ENCODE peak calls at places on chromosome 3, in seven cellular contexts. U, X, V, H, S, F and T are unnamed samples.

GRCh38 chr3:12974819-12975218 is 98.4 kb downstream of the IQSEC1 start:
- DNase-seq in U (no peak), V (no peak), F (no peak), X (no peak), H (no peak), S (no peak), T (no peak)

GRCh38 chr3:157752952-157753351 is 249.7 kb upstream of the VEPH1 start:
- DNase-seq in F (no peak), H (no peak), X (no peak), S (no peak), U (no peak), V (no peak), T (no peak)

GRCh38 chr3:110881069-110881468 is 190.5 kb upstream of the NECTIN3 start:
- DNase-seq in U (no peak), X (peak; percentile 7), F (no peak), S (no peak), V (no peak), H (no peak), T (no peak)

GRCh38 chr3:168113848-168114247 is 18.1 kb upstream of the GOLIM4 start:
- DNase-seq in H (no peak), F (no peak), U (no peak), X (no peak), V (no peak), S (no peak), T (no peak)

GRCh38 chr3:99965077-99965476 is 147.4 kb downstream of the CMSS1 start:
- DNase-seq in X (no peak), F (no peak), H (no peak), V (no peak), U (no peak), S (no peak), T (no peak)

GRCh38 chr3:112653881-112654300 is 12.9 kb upstream of the CCDC80 start:
- DNase-seq in X (no peak), V (no peak), F (no peak), H (no peak), S (no peak), U (peak; percentile 77), T (no peak)

GRCh38 chr3:43090238-43090637 is 15.6 kb downstream of the POMGNT2 start:
- DNase-seq in S (no peak), U (no peak), X (no peak), H (no peak), F (no peak), V (no peak), T (no peak)

GRCh38 chr3:196638922-196639516 is 475 bp upstream of the NRROS start:
- DNase-seq in U (no peak), H (no peak), X (no peak), V (no peak), F (no peak), S (peak; percentile 20), T (no peak)

GRCh38 chr3:195911946-195912270 is 3.6 kb upstream of the TNK2 start:
- DNase-seq in H (no peak), X (no peak), U (no peak), F (no peak), S (no peak), V (no peak), T (no peak)

GRCh38 chr3:186978712-186979111 is 48.4 kb downstream of the ST6GAL1 start:
- DNase-seq in V (no peak), X (no peak), S (no peak), H (no peak), F (no peak), U (no peak), T (no peak)

GRCh38 chr3:94946683-94947082 is 883.8 kb downstream of the NSUN3 start:
- DNase-seq in U (no peak), X (no peak), F (no peak), H (no peak), V (no peak), S (no peak), T (no peak)

GRCh38 chr3:45330500-45331295 is 57.7 kb upstream of the LARS2 start:
- DNase-seq in S (no peak), H (no peak), V (no peak), X (no peak), U (no peak), F (no peak), T (no peak)

GRCh38 chr3:4633078-4634004 is 140.2 kb downstream of the ITPR1 start:
- DNase-seq in F (peak; percentile 68), X (peak; percentile 44), H (no peak), S (peak; percentile 12), U (peak; percentile 69), V (peak; percentile 8), T (peak; percentile 62)

GRCh38 chr3:134250717-134251220 is at the start of gene RYK:
- DNase-seq in F (peak; percentile 90), V (peak; percentile 91), H (peak; percentile 86), U (peak; percentile 66), S (peak; percentile 82), X (peak; percentile 78), T (peak; percentile 92)

GRCh38 chr3:15313461-15313860 is 18.9 kb downstream of the SH3BP5 start:
- DNase-seq in F (no peak), S (no peak), X (no peak), H (no peak), V (no peak), U (no peak), T (no peak)

GRCh38 chr3:160564205-160564922 is 1.0 kb downstream of the KPNA4 start:
- DNase-seq in V (no peak), U (peak; percentile 32), S (peak; percentile 37), F (no peak), H (peak; percentile 47), X (peak; percentile 43), T (peak; percentile 25)

GRCh38 chr3:192819001-192819569 is 91.7 kb upstream of the FGF12 start:
- DNase-seq in U (peak; percentile 73), S (no peak), X (no peak), H (no peak), F (no peak), V (peak; percentile 56), T (peak; percentile 31)

DNA sequence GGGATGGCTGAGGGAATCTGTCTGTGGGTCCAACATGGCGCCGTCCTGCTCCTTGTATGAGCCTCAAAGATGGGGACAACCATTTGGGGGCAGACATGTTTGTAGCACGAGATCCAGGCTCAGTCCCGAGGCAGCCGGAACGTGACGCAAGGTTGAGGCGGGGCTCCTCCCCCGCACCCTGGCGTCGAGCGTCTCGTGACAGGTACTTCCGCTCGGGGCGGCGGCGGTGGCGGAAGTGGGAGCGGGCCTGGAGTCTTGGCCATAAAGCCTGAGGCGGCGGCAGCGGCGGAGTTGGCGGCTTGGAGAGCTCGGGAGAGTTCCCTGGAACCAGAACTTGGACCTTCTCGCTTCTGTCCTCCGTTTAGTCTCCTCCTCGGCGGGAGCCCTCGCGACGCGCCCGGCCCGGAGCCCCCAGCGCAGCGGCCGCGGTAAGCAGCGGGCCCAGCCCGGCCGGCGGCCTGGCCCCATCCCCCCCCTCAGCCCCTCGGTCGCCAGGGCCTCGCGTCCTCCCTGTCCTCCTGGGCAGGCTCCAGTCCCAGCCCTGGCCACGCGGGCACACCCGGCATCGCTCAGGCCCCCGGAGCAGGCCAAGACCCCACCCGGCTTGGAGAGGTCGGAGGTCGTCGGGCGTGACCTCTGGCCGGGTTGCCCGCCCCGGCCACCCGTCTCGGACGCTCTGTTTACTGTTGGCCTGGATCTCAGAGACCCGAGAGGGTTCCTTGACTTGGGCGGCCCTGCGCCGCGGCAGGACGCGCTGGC is at the start of gene RAB7A:
- DNase-seq in X (peak; percentile 99), H (peak; percentile 97), U (peak; percentile 90), F (peak; percentile 96), V (peak; percentile 98), S (peak; percentile 97), T (peak; percentile 98)
- TF ChIP-seq CTCF in X (no peak), H (no peak), U (no peak), F (no peak), V (no peak), S (no peak), T (no peak)

GRCh38 chr3:172040078-172040975 is 949 bp downstream of the FNDC3B start:
- DNase-seq in S (peak; percentile 75), F (peak; percentile 72), H (peak; percentile 52), U (peak; percentile 51), V (peak; percentile 54), X (peak; percentile 47), T (peak; percentile 79)
- TF ChIP-seq CTCF in S (no peak), F (peak; percentile 19), H (no peak), U (no peak), V (peak; percentile 32), X (no peak), T (no peak)

GRCh38 chr3:20930034-20930433 is 744.0 kb upstream of the SGO1 start:
- DNase-seq in S (peak; percentile 26), F (no peak), H (no peak), X (peak; percentile 1), U (no peak), V (no peak), T (no peak)

GRCh38 chr3:20935791-20936190 is 749.8 kb upstream of the SGO1 start:
- DNase-seq in S (no peak), H (no peak), V (no peak), U (no peak), F (no peak), X (no peak), T (no peak)

DNA sequence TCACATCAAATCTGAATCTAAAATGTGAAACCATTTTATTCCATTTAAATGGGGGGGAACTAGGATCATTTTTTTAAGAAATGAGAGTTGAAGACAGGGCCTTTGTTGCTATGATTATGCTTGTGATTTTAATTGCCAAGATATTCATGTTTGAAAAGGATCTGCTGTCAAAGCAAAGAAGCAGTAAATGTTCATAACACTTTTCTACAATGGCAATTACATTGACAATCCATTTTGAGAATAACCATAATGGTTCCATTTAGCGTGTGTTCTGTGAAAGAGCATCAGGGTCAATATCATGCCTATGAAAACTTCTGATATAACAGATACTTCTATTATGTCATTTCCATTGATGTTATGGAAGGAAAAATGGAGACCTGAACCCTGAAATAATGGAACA is 745.8 kb upstream of the SGO1 start:
- DNase-seq in U (no peak), H (no peak), X (no peak), S (no peak), F (no peak), V (no peak), T (no peak)
- TF ChIP-seq CTCF in U (no peak), H (no peak), X (no peak), S (no peak), F (no peak), V (no peak), T (no peak)

GRCh38 chr3:156536524-156537316 is 18.2 kb downstream of the SSR3 start:
- DNase-seq in S (no peak), U (no peak), V (no peak), H (no peak), X (no peak), F (no peak), T (no peak)

GRCh38 chr3:156535798-156536197 is 19.1 kb downstream of the SSR3 start:
- DNase-seq in F (no peak), X (no peak), U (no peak), S (no peak), H (no peak), V (no peak), T (no peak)

GRCh38 chr3:156533205-156533604 is 21.7 kb downstream of the SSR3 start:
- DNase-seq in F (no peak), V (no peak), X (no peak), S (no peak), U (no peak), H (no peak), T (no peak)

GRCh38 chr3:156532730-156533129 is 22.2 kb downstream of the SSR3 start:
- DNase-seq in F (no peak), V (no peak), S (no peak), X (no peak), H (no peak), U (no peak), T (no peak)

DNA sequence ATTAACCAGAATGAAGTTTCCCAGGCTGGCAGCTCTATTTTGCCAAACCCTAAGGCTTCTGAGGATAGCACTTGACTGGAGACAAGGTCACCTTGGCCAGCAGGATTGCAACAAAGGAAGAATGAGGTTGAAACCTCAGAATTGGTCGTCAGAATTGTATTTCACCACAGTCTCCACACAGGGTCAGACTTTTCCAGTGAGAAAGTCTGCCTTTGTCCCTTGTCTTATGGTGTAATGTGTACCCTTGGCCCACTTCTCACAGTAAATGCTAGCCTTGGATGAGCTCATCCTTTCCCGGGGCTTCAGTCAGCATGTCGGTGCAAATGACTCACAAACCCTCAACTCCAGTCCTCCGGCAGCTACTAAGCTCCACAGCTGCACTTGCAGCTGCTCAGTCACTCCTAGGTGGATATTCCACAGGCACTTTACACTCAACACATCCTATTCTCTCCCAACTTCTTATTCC is 19.7 kb downstream of the SSR3 start:
- DNase-seq in X (peak; percentile 34), H (no peak), U (peak; percentile 62), F (no peak), V (no peak), S (no peak), T (no peak)
- TF ChIP-seq CTCF in X (peak; percentile 1), H (no peak), U (peak; percentile 38), F (peak; percentile 8), V (no peak), S (no peak), T (no peak)